ENCODE peak calls at places on chromosomes 13 and 19, in seven cellular contexts. D, Y, U, W, I, R and T are unnamed samples.

GRCh38 chr19:19185853-19186728 is 5.9 kb downstream of the BORCS8 start:
- DNase-seq in W (peak), Y (no peak), D (peak), I (peak), R (no peak), U (peak), T (peak)

GRCh38 chr19:15775249-15775648 is 12.2 kb upstream of the OR10H5 start:
- DNase-seq in R (no peak), I (no peak), Y (no peak), U (no peak), D (no peak), W (no peak), T (no peak)

GRCh38 chr19:49614096-49614857 is 23.3 kb downstream of the PRR12 start:
- DNase-seq in D (no peak), Y (no peak), R (no peak), I (no peak), U (no peak), W (peak), T (no peak)

GRCh38 chr13:83312194-83312593 is 570.1 kb downstream of the SLITRK1 start:
- DNase-seq in R (no peak), D (no peak), I (no peak), Y (no peak), U (no peak), W (peak), T (no peak)

GRCh38 chr19:11435833-11436313 is 438 bp downstream of the PRKCSH start:
- DNase-seq in W (peak), U (no peak), R (no peak), I (peak), D (peak), Y (no peak), T (no peak)

GRCh38 chr13:41639955-41640780 is 182.8 kb downstream of the RGCC start:
- DNase-seq in D (no peak), W (peak), I (no peak), Y (no peak), R (peak), U (no peak), T (no peak)

GRCh38 chr19:44758596-44758995 is 10.1 kb downstream of the BCL3 start:
- DNase-seq in U (no peak), Y (no peak), I (no peak), R (peak), D (no peak), W (peak), T (no peak)

GRCh38 chr19:9078651-9079050 is 8.2 kb upstream of the OR1M1 start:
- DNase-seq in U (no peak), I (no peak), Y (no peak), D (no peak), W (no peak), R (no peak), T (no peak)

GRCh38 chr13:76693086-76693485 is 193.1 kb downstream of the KCTD12 start:
- DNase-seq in I (no peak), U (no peak), Y (no peak), R (no peak), W (no peak), D (no peak), T (no peak)

GRCh38 chr13:106533101-106533939 is 2.1 kb downstream of the EFNB2 start:
- DNase-seq in R (peak), Y (peak), W (peak), I (peak), D (no peak), U (no peak), T (peak)

GRCh38 chr13:99442273-99442895 is 58.9 kb upstream of the TM9SF2 start:
- DNase-seq in U (no peak), Y (no peak), D (peak), W (peak), I (peak), R (peak), T (no peak)

GRCh38 chr19:51462276-51462675 is 4.0 kb upstream of the SIGLEC8 start:
- DNase-seq in W (no peak), U (no peak), R (no peak), Y (no peak), I (no peak), D (no peak), T (no peak)

GRCh38 chr19:1768248-1768647 is 14.9 kb downstream of the ONECUT3 start:
- DNase-seq in W (no peak), U (no peak), R (no peak), I (peak), Y (no peak), D (no peak), T (peak)

DNA sequence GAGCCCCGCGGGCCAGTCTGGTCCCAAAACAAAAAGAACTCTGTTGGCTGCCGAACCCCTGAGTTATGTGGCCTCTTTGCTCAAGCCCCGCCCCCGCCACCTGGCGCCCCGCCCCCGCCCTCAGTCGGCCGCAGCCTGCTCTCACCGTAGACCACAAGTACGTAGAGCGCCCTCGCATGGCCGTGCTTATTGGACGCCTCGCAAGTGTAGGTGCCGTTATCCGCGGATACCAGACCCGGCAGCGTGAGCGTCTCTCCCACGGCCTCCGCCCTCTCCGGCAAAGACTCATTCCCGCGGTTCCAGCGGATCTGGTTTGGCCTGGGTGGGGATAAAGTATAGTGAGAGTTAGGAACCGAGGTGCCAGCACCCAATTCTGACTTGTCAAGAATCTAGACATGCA is 5.5 kb upstream of the ZNF428 start:
- DNase-seq in Y (peak), R (peak), U (peak), D (peak), I (peak), W (peak), T (no peak)
- TF ChIP-seq CTCF in Y (no peak), R (peak), U (peak), D (peak), I (no peak), W (no peak), T (no peak)

GRCh38 chr13:52739468-52740071 is at the start of gene CNMD:
- DNase-seq in I (peak), R (no peak), D (no peak), U (no peak), W (no peak), Y (no peak), T (no peak)

GRCh38 chr13:52737900-52738299 is 1.7 kb downstream of the CNMD start:
- DNase-seq in D (no peak), I (no peak), Y (no peak), W (peak), R (no peak), U (no peak), T (no peak)

GRCh38 chr13:52737451-52737850 is 2.2 kb downstream of the CNMD start:
- DNase-seq in Y (no peak), R (no peak), I (no peak), D (no peak), W (no peak), U (no peak), T (no peak)

GRCh38 chr13:52736891-52737290 is 2.7 kb downstream of the CNMD start:
- DNase-seq in Y (no peak), I (no peak), R (no peak), U (no peak), W (no peak), D (no peak), T (no peak)

GRCh38 chr13:52738719-52739467 is 727 bp downstream of the CNMD start:
- DNase-seq in I (peak), W (peak), R (peak), U (no peak), Y (no peak), D (no peak), T (peak)
- TF ChIP-seq CTCF in I (peak), W (no peak), R (peak), U (peak), Y (peak), D (no peak), T (peak)

GRCh38 chr13:103062079-103062478 is 4.1 kb downstream of the SLC10A2 start:
- DNase-seq in W (no peak), R (no peak), U (no peak), Y (no peak), D (no peak), I (no peak), T (no peak)

GRCh38 chr13:103063376-103063775 is 2.8 kb downstream of the SLC10A2 start:
- DNase-seq in Y (no peak), D (no peak), W (no peak), I (no peak), U (no peak), R (no peak), T (no peak)

GRCh38 chr13:103066079-103066880 is at the start of gene SLC10A2:
- DNase-seq in I (no peak), W (no peak), U (no peak), R (no peak), D (no peak), Y (no peak), T (no peak)

GRCh38 chr13:103066991-103067390 is 774 bp upstream of the SLC10A2 start:
- DNase-seq in D (no peak), W (no peak), R (no peak), Y (no peak), I (no peak), U (no peak), T (no peak)

DNA sequence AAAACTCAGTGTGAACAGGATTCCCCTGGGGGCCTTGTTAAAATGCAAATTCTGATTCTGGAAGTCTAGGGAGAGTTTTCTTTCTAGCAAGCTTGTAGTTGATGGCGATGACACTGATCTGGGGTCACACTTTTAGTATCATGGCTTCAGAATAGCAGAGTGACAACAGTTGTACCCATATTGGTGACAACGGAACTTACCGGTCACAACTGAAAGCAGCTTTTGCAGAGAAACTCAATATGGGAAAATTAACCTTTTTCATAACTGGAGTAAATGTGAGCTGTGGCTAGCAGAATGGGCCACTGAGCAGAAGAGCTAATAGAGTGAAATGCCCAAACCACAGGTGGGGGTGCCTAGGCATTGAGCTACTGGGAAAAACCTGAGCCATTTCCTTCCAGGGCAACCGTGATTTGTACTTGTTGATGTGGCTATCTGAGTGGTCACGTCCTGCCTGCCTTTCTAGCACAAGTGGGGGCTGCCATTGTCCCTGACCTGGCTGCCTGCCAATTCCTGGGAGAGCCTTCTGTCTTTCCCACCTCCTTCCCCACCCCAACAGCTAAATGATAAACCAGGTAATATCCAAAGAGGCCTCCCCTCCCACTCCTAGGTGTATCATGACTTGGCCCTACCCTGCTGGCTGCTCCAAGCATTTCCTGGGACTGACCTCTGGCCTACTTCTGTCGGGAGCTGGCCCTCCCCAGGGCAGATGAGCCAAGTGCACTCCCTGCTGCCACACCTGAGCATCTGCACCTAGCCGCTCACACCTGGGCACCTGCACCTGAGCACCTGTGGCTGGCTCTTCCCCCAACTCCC is 1.7 kb upstream of the SLC10A2 start:
- DNase-seq in R (no peak), Y (no peak), U (no peak), W (no peak), D (no peak), I (no peak), T (no peak)
- TF ChIP-seq CTCF in R (no peak), Y (no peak), U (no peak), W (no peak), D (no peak), I (no peak), T (no peak)

GRCh38 chr13:107977175-107977574 is 238.2 kb downstream of the LIG4 start:
- DNase-seq in Y (no peak), R (no peak), U (no peak), I (no peak), W (no peak), D (no peak), T (no peak)
- TF ChIP-seq CTCF in Y (no peak), R (no peak), U (no peak), I (no peak), W (no peak), D (no peak), T (no peak)

GRCh38 chr13:33153421-33154381 is 131.9 kb downstream of the STARD13 start:
- DNase-seq in I (no peak), D (peak), R (peak), W (peak), Y (no peak), U (no peak), T (no peak)
- TF ChIP-seq CTCF in I (no peak), D (peak), R (peak), W (peak), Y (no peak), U (no peak), T (no peak)